ENCODE peak calls at places on chromosomes 13 and 19, in five cellular contexts. V, P, Q, K and J are unnamed samples.

GRCh38 chr19:51653162-51653561 is 6.5 kb upstream of the SIGLEC14 start:
- DNase-seq in V (no peak), P (no peak), Q (no peak), K (no peak), J (no peak)

GRCh38 chr13:101454767-101455166 is 2.3 kb downstream of the ITGBL1 start:
- DNase-seq in V (no peak), P (no peak), Q (no peak), K (no peak), J (no peak)

GRCh38 chr19:54850930-54851329 is 687 bp downstream of the KIR3DL2 start:
- DNase-seq in V (no peak), P (no peak), Q (no peak), K (no peak), J (no peak)

GRCh38 chr13:74316531-74316930 is 182.3 kb upstream of the KLF12 start:
- DNase-seq in V (no peak), P (no peak), Q (no peak), K (peak; percentile 28), J (no peak)

GRCh38 chr19:8321760-8322637 is 703 bp downstream of the RPS28 start:
- DNase-seq in V (no peak), P (no peak), Q (no peak), K (no peak), J (no peak)

GRCh38 chr13:96996886-96997285 is 2.6 kb upstream of the OXGR1 start:
- DNase-seq in V (no peak), P (no peak), Q (no peak), K (no peak), J (no peak)

GRCh38 chr19:48069435-48069834 is 25.6 kb upstream of the CABP5 start:
- DNase-seq in V (no peak), P (no peak), Q (no peak), K (no peak), J (no peak)

GRCh38 chr13:24670927-24671326 is 9.3 kb upstream of the ATP12A start:
- DNase-seq in V (no peak), P (no peak), Q (peak; percentile 32), K (peak; percentile 71), J (no peak)